ENCODE peak calls at places on chromosomes 4 and X, in nine cellular contexts. Q is kidney epithelial cell, Y is GM23248, B is body of pancreas, S is neuronal stem cell, K is fibroblast of lung, F is mammary epithelial cell, V is neural progenitor cell, O is cardiac muscle cell. N is an unnamed sample.

GRCh38 chr4:86013623-86014022 is 346.2 kb downstream of the MAPK10 start:
- DNase-seq in Q (no peak), Y (peak; percentile 35), B (no peak), S (no peak), K (peak; percentile 82), F (no peak), V (no peak), O (no peak), N (no peak)

GRCh38 chr4:5465529-5465928 is 242.8 kb downstream of the EVC2 start:
- DNase-seq in Q (no peak), Y (no peak), B (no peak), S (no peak), K (no peak), F (no peak), V (no peak), O (no peak), N (no peak)

GRCh38 chr4:2270341-2271165 is 8.6 kb upstream of the MXD4 start:
- DNase-seq in Q (no peak), Y (no peak), B (no peak), S (no peak), K (no peak), F (no peak), V (no peak), O (no peak), N (no peak)

GRCh38 chr4:29708473-29708872 is 1011.7 kb upstream of the PCDH7 start:
- DNase-seq in Q (no peak), Y (no peak), B (no peak), S (no peak), K (peak; percentile 0), F (peak; percentile 8), V (peak; percentile 2), O (no peak), N (peak; percentile 67)

GRCh38 chrX:23525531-23525930 is 141.8 kb upstream of the PRDX4 start:
- DNase-seq in Q (no peak), Y (no peak), B (peak; percentile 18), S (no peak), K (no peak), F (peak; percentile 59), V (no peak), O (no peak), N (peak; percentile 56)

GRCh38 chr4:132818091-132818490 is 331.0 kb upstream of the PCDH10 start:
- DNase-seq in Q (no peak), Y (no peak), B (no peak), S (no peak), K (no peak), F (no peak), V (peak; percentile 47), O (peak; percentile 5), N (no peak)

GRCh38 chr4:176569301-176569700 is 223.4 kb downstream of the VEGFC start:
- DNase-seq in Q (no peak), Y (peak; percentile 10), B (no peak), S (no peak), K (no peak), F (no peak), V (no peak), O (no peak), N (no peak)

GRCh38 chr4:41050116-41050515 is 164.2 kb downstream of the APBB2 start:
- DNase-seq in Q (no peak), Y (no peak), B (no peak), S (no peak), K (peak; percentile 29), F (no peak), V (no peak), O (no peak), N (no peak)

GRCh38 chrX:25288676-25289075 is 272.9 kb upstream of the ARX start:
- DNase-seq in Q (no peak), Y (no peak), B (no peak), S (no peak), K (no peak), F (no peak), V (no peak), O (no peak), N (peak; percentile 31)

GRCh38 chr4:63361628-63362027 is 1047.6 kb downstream of the TECRL start:
- DNase-seq in Q (no peak), Y (no peak), B (no peak), S (no peak), K (no peak), F (no peak), V (no peak), O (no peak), N (peak; percentile 2)

GRCh38 chr4:10006236-10006603 is 15.1 kb downstream of the SLC2A9 start:
- DNase-seq in Q (peak; percentile 87), Y (peak; percentile 84), B (peak; percentile 68), S (no peak), K (peak; percentile 23), F (peak; percentile 80), V (no peak), O (no peak), N (peak; percentile 94)

GRCh38 chr4:120749445-120750151 is 172.9 kb downstream of the PRDM5 start:
- DNase-seq in Q (no peak), Y (no peak), B (no peak), S (no peak), K (no peak), F (no peak), V (no peak), O (no peak), N (no peak)
- H3K36me3 ChIP-seq in Q (no peaks in the 10 kb centered on the region), Y (no peaks in the 10 kb centered on the region), B (no peaks in the 10 kb centered on the region), S (no peaks in the 10 kb centered on the region), K (no peaks in the 10 kb centered on the region), F (no peaks in the 10 kb centered on the region), V (peaks cover 9% of the 10 kb centered on the region), O (no peaks in the 10 kb centered on the region), N (no peaks in the 10 kb centered on the region)

GRCh38 chrX:87727615-87728014 is 210.0 kb downstream of the KLHL4 start:
- DNase-seq in Q (no peak), Y (no peak), B (no peak), S (no peak), K (no peak), F (no peak), V (no peak), O (no peak), N (no peak)
- H3K4me3 ChIP-seq in Q (no peak overlapping the region), Y (no peak overlapping the region), B (no peak overlapping the region), S (no peak overlapping the region), K (no peak overlapping the region), F (no peak overlapping the region), V (no peak overlapping the region), O (no peak overlapping the region), N (no peak overlapping the region)

DNA sequence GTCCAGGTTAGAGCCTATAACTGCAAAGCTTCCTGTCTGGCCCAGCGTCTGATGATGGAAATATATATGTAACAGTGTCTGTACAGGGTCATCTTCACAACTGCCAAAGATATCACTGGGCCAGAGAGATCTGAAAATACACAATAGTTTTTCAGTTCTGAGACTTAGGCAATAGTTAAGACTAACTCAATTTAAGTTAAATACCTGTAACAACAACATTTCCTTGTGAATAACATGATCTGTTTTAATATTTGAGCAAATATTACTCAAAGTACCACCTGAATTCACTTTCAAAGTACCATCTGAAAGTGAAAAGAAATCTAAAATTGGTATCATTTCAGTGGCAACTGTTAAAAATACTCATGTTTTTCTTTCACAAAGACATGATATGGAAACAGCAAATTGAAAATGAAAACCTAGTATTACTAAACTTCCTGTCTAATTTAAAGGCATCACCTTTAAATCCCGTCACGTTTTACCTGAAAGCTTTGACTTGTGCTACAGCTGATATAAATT is 9.6 kb downstream of the ZAR1 start:
- DNase-seq in Q (no peak), Y (no peak), B (no peak), S (no peak), K (no peak), F (no peak), V (no peak), O (no peak), N (no peak)
- H3K36me3 ChIP-seq in Q (no peaks in the 10 kb centered on the region), Y (peaks cover 28% of the 10 kb centered on the region), B (peaks cover 6% of the 10 kb centered on the region), S (peaks cover 82% of the 10 kb centered on the region), K (no peaks in the 10 kb centered on the region), F (peaks cover 15% of the 10 kb centered on the region), V (peaks cover 21% of the 10 kb centered on the region), O (peaks cover 37% of the 10 kb centered on the region), N (no peaks in the 10 kb centered on the region)

GRCh38 chr4:109999513-109999912 is 86.8 kb downstream of the EGF start:
- DNase-seq in Q (no peak), Y (no peak), B (no peak), S (no peak), K (no peak), F (no peak), V (no peak), O (no peak), N (no peak)
- H3K4me3 ChIP-seq in Q (no peak overlapping the region), Y (no peak overlapping the region), B (no peak overlapping the region), S (no peak overlapping the region), K (no peak overlapping the region), F (no peak overlapping the region), V (no peak overlapping the region), O (no peak overlapping the region), N (no peak overlapping the region)

GRCh38 chrX:40448793-40449192 is 132.0 kb upstream of the ATP6AP2 start:
- DNase-seq in Q (no peak), Y (no peak), B (no peak), S (no peak), K (no peak), F (no peak), V (no peak), O (no peak), N (no peak)

GRCh38 chrX:40449956-40450701 is 130.6 kb upstream of the ATP6AP2 start:
- DNase-seq in Q (no peak), Y (no peak), B (no peak), S (no peak), K (no peak), F (no peak), V (no peak), O (no peak), N (no peak)

GRCh38 chrX:40446927-40447326 is 133.8 kb upstream of the ATP6AP2 start:
- DNase-seq in Q (no peak), Y (no peak), B (no peak), S (no peak), K (peak; percentile 29), F (no peak), V (no peak), O (no peak), N (no peak)

GRCh38 chrX:40444798-40445496 is 135.8 kb upstream of the ATP6AP2 start:
- DNase-seq in Q (no peak), Y (no peak), B (no peak), S (peak; percentile 46), K (no peak), F (no peak), V (peak; percentile 90), O (peak; percentile 10), N (peak; percentile 55)

GRCh38 chrX:40449396-40449795 is 131.4 kb upstream of the ATP6AP2 start:
- DNase-seq in Q (no peak), Y (no peak), B (no peak), S (no peak), K (no peak), F (peak; percentile 81), V (no peak), O (no peak), N (peak; percentile 80)
- H3K36me3 ChIP-seq in Q (no peaks in the 10 kb centered on the region), Y (no peaks in the 10 kb centered on the region), B (no peaks in the 10 kb centered on the region), S (no peaks in the 10 kb centered on the region), K (no peaks in the 10 kb centered on the region), F (no peaks in the 10 kb centered on the region), V (no peaks in the 10 kb centered on the region), O (no peaks in the 10 kb centered on the region), N (no peaks in the 10 kb centered on the region)

GRCh38 chr4:149752729-149753128 is 62.9 kb downstream of the IQCM start:
- DNase-seq in Q (no peak), Y (no peak), B (no peak), S (no peak), K (no peak), F (peak; percentile 16), V (no peak), O (no peak), N (peak; percentile 70)
- H3K4me3 ChIP-seq in Q (no peak overlapping the region), Y (no peak overlapping the region), B (no peak overlapping the region), S (no peak overlapping the region), K (no peak overlapping the region), F (no peak overlapping the region), V (no peak overlapping the region), O (no peak overlapping the region), N (no peak overlapping the region)

N was measured in bronchial epithelial cell.